ENCODE peak calls at places on chromosomes 16 and 17, in ten cellular contexts. One of them, this sample, is unnamed.
A peak's percentile ranks its signal among the peaks of the same experiment; 100 is the strongest.

GRCh38 chr16:85832578-85833539 is 33.4 kb downstream of the COX4I1 start:
- DNase-seq in MCF 10A: no peak
- DNase-seq in stimulated activated CD4-positive, alpha-beta T cell treated with anti-CD3 and anti-CD28 coated beads, Interleukin-1b, Interleukin-23, amount 100 ng/mL, for 1 hour: no peak
- DNase-seq in epithelial cell of proximal tubule: no peak
- DNase-seq in amygdala: peak; percentile 36
- DNase-seq in HS-5: no peak
- DNase-seq in AG08396: no peak
- DNase-seq in CD8-positive, alpha-beta memory T cell: no peak
- DNase-seq in midbrain: no peak
- DNase-seq in fibroblast of gingiva: no peak
- DNase-seq in this sample: no peak

GRCh38 chr17:75404223-75404738 is 1.2 kb downstream of the GRB2 start:
- DNase-seq in MCF 10A: peak; percentile 82
- DNase-seq in stimulated activated CD4-positive, alpha-beta T cell treated with anti-CD3 and anti-CD28 coated beads, Interleukin-1b, Interleukin-23, amount 100 ng/mL, for 1 hour: no peak
- DNase-seq in epithelial cell of proximal tubule: no peak
- DNase-seq in amygdala: peak; percentile 64
- DNase-seq in HS-5: no peak
- DNase-seq in AG08396: peak; percentile 81
- DNase-seq in CD8-positive, alpha-beta memory T cell: peak; percentile 71
- DNase-seq in midbrain: peak; percentile 68
- DNase-seq in fibroblast of gingiva: peak; percentile 74
- DNase-seq in this sample: peak; percentile 68

GRCh38 chr16:54477766-54478165 is 191.2 kb upstream of the IRX3 start:
- DNase-seq in MCF 10A: no peak
- DNase-seq in stimulated activated CD4-positive, alpha-beta T cell treated with anti-CD3 and anti-CD28 coated beads, Interleukin-1b, Interleukin-23, amount 100 ng/mL, for 1 hour: no peak
- DNase-seq in epithelial cell of proximal tubule: no peak
- DNase-seq in amygdala: no peak
- DNase-seq in HS-5: no peak
- DNase-seq in AG08396: no peak
- DNase-seq in CD8-positive, alpha-beta memory T cell: no peak
- DNase-seq in midbrain: no peak
- DNase-seq in fibroblast of gingiva: no peak
- DNase-seq in this sample: no peak

GRCh38 chr16:47143329-47143676 is 442 bp downstream of the NETO2 start:
- DNase-seq in MCF 10A: peak; percentile 75
- DNase-seq in stimulated activated CD4-positive, alpha-beta T cell treated with anti-CD3 and anti-CD28 coated beads, Interleukin-1b, Interleukin-23, amount 100 ng/mL, for 1 hour: peak; percentile 15
- DNase-seq in epithelial cell of proximal tubule: no peak
- DNase-seq in amygdala: peak; percentile 45
- DNase-seq in HS-5: no peak
- DNase-seq in AG08396: peak; percentile 70
- DNase-seq in CD8-positive, alpha-beta memory T cell: peak; percentile 68
- DNase-seq in midbrain: no peak
- DNase-seq in fibroblast of gingiva: peak; percentile 24
- DNase-seq in this sample: peak; percentile 68

GRCh38 chr17:37667039-37667438 is 23.8 kb upstream of the DDX52 start:
- DNase-seq in MCF 10A: no peak
- DNase-seq in stimulated activated CD4-positive, alpha-beta T cell treated with anti-CD3 and anti-CD28 coated beads, Interleukin-1b, Interleukin-23, amount 100 ng/mL, for 1 hour: no peak
- DNase-seq in epithelial cell of proximal tubule: no peak
- DNase-seq in amygdala: no peak
- DNase-seq in HS-5: no peak
- DNase-seq in AG08396: no peak
- DNase-seq in CD8-positive, alpha-beta memory T cell: no peak
- DNase-seq in midbrain: no peak
- DNase-seq in fibroblast of gingiva: no peak
- DNase-seq in this sample: no peak

GRCh38 chr17:34892864-34893263 is 68.4 kb downstream of the CCT6B start:
- DNase-seq in MCF 10A: no peak
- DNase-seq in stimulated activated CD4-positive, alpha-beta T cell treated with anti-CD3 and anti-CD28 coated beads, Interleukin-1b, Interleukin-23, amount 100 ng/mL, for 1 hour: no peak
- DNase-seq in epithelial cell of proximal tubule: no peak
- DNase-seq in amygdala: peak; percentile 15
- DNase-seq in HS-5: no peak
- DNase-seq in AG08396: peak; percentile 34
- DNase-seq in CD8-positive, alpha-beta memory T cell: no peak
- DNase-seq in midbrain: peak; percentile 1
- DNase-seq in fibroblast of gingiva: no peak
- DNase-seq in this sample: peak; percentile 19

GRCh38 chr17:17505151-17505550 is 9.0 kb upstream of the RASD1 start:
- DNase-seq in MCF 10A: no peak
- DNase-seq in stimulated activated CD4-positive, alpha-beta T cell treated with anti-CD3 and anti-CD28 coated beads, Interleukin-1b, Interleukin-23, amount 100 ng/mL, for 1 hour: no peak
- DNase-seq in epithelial cell of proximal tubule: no peak
- DNase-seq in amygdala: no peak
- DNase-seq in HS-5: no peak
- DNase-seq in AG08396: no peak
- DNase-seq in CD8-positive, alpha-beta memory T cell: no peak
- DNase-seq in midbrain: no peak
- DNase-seq in fibroblast of gingiva: no peak
- DNase-seq in this sample: no peak

GRCh38 chr17:80409626-80410025 is 5.3 kb upstream of the ENDOV start:
- DNase-seq in MCF 10A: no peak
- DNase-seq in stimulated activated CD4-positive, alpha-beta T cell treated with anti-CD3 and anti-CD28 coated beads, Interleukin-1b, Interleukin-23, amount 100 ng/mL, for 1 hour: no peak
- DNase-seq in epithelial cell of proximal tubule: no peak
- DNase-seq in amygdala: no peak
- DNase-seq in HS-5: no peak
- DNase-seq in AG08396: no peak
- DNase-seq in CD8-positive, alpha-beta memory T cell: no peak
- DNase-seq in midbrain: no peak
- DNase-seq in fibroblast of gingiva: no peak
- DNase-seq in this sample: no peak

GRCh38 chr16:84115919-84116719 is 623 bp downstream of the MBTPS1 start:
- DNase-seq in MCF 10A: peak; percentile 52
- DNase-seq in stimulated activated CD4-positive, alpha-beta T cell treated with anti-CD3 and anti-CD28 coated beads, Interleukin-1b, Interleukin-23, amount 100 ng/mL, for 1 hour: no peak
- DNase-seq in epithelial cell of proximal tubule: no peak
- DNase-seq in amygdala: peak; percentile 71
- DNase-seq in HS-5: no peak
- DNase-seq in AG08396: no peak
- DNase-seq in CD8-positive, alpha-beta memory T cell: peak; percentile 77
- DNase-seq in midbrain: peak; percentile 57
- DNase-seq in fibroblast of gingiva: peak; percentile 14
- DNase-seq in this sample: peak; percentile 73

GRCh38 chr16:86033971-86034370 is 135.0 kb downstream of the IRF8 start:
- DNase-seq in MCF 10A: no peak
- DNase-seq in stimulated activated CD4-positive, alpha-beta T cell treated with anti-CD3 and anti-CD28 coated beads, Interleukin-1b, Interleukin-23, amount 100 ng/mL, for 1 hour: no peak
- DNase-seq in epithelial cell of proximal tubule: no peak
- DNase-seq in amygdala: no peak
- DNase-seq in HS-5: no peak
- DNase-seq in AG08396: no peak
- DNase-seq in CD8-positive, alpha-beta memory T cell: no peak
- DNase-seq in midbrain: no peak
- DNase-seq in fibroblast of gingiva: no peak
- DNase-seq in this sample: no peak

GRCh38 chr16:87570938-87571867 is 31.1 kb upstream of the JPH3 start:
- DNase-seq in MCF 10A: peak; percentile 28
- DNase-seq in stimulated activated CD4-positive, alpha-beta T cell treated with anti-CD3 and anti-CD28 coated beads, Interleukin-1b, Interleukin-23, amount 100 ng/mL, for 1 hour: no peak
- DNase-seq in epithelial cell of proximal tubule: no peak
- DNase-seq in amygdala: peak; percentile 33
- DNase-seq in HS-5: no peak
- DNase-seq in AG08396: peak; percentile 89
- DNase-seq in CD8-positive, alpha-beta memory T cell: no peak
- DNase-seq in midbrain: peak; percentile 24
- DNase-seq in fibroblast of gingiva: peak; percentile 62
- DNase-seq in this sample: peak; percentile 57

GRCh38 chr16:13390093-13390985 is 488.9 kb downstream of the SHISA9 start:
- DNase-seq in MCF 10A: no peak
- DNase-seq in stimulated activated CD4-positive, alpha-beta T cell treated with anti-CD3 and anti-CD28 coated beads, Interleukin-1b, Interleukin-23, amount 100 ng/mL, for 1 hour: no peak
- DNase-seq in epithelial cell of proximal tubule: peak; percentile 38
- DNase-seq in amygdala: no peak
- DNase-seq in HS-5: no peak
- DNase-seq in AG08396: no peak
- DNase-seq in CD8-positive, alpha-beta memory T cell: no peak
- DNase-seq in midbrain: no peak
- DNase-seq in fibroblast of gingiva: no peak
- DNase-seq in this sample: no peak

GRCh38 chr17:18992454-18993130 is 12.0 kb downstream of the FAM83G start:
- DNase-seq in MCF 10A: no peak
- DNase-seq in stimulated activated CD4-positive, alpha-beta T cell treated with anti-CD3 and anti-CD28 coated beads, Interleukin-1b, Interleukin-23, amount 100 ng/mL, for 1 hour: no peak
- DNase-seq in epithelial cell of proximal tubule: no peak
- DNase-seq in amygdala: no peak
- DNase-seq in HS-5: no peak
- DNase-seq in AG08396: no peak
- DNase-seq in CD8-positive, alpha-beta memory T cell: peak; percentile 69
- DNase-seq in midbrain: no peak
- DNase-seq in fibroblast of gingiva: no peak
- DNase-seq in this sample: peak; percentile 60

GRCh38 chr17:36592316-36592710 is 634 bp downstream of the DHRS11 start:
- DNase-seq in MCF 10A: no peak
- DNase-seq in stimulated activated CD4-positive, alpha-beta T cell treated with anti-CD3 and anti-CD28 coated beads, Interleukin-1b, Interleukin-23, amount 100 ng/mL, for 1 hour: no peak
- DNase-seq in epithelial cell of proximal tubule: no peak
- DNase-seq in amygdala: no peak
- DNase-seq in HS-5: no peak
- DNase-seq in AG08396: peak; percentile 52
- DNase-seq in CD8-positive, alpha-beta memory T cell: no peak
- DNase-seq in midbrain: no peak
- DNase-seq in fibroblast of gingiva: no peak
- DNase-seq in this sample: peak; percentile 24

GRCh38 chr17:62704381-62704971 is 77.0 kb downstream of the MRC2 start:
- DNase-seq in MCF 10A: peak; percentile 86
- DNase-seq in stimulated activated CD4-positive, alpha-beta T cell treated with anti-CD3 and anti-CD28 coated beads, Interleukin-1b, Interleukin-23, amount 100 ng/mL, for 1 hour: no peak
- DNase-seq in epithelial cell of proximal tubule: no peak
- DNase-seq in amygdala: peak; percentile 39
- DNase-seq in HS-5: no peak
- DNase-seq in AG08396: no peak
- DNase-seq in CD8-positive, alpha-beta memory T cell: peak; percentile 47
- DNase-seq in midbrain: no peak
- DNase-seq in fibroblast of gingiva: peak; percentile 64
- DNase-seq in this sample: no peak

GRCh38 chr17:54007855-54008254 is 185.1 kb downstream of the KIF2B start:
- DNase-seq in MCF 10A: no peak
- DNase-seq in stimulated activated CD4-positive, alpha-beta T cell treated with anti-CD3 and anti-CD28 coated beads, Interleukin-1b, Interleukin-23, amount 100 ng/mL, for 1 hour: no peak
- DNase-seq in epithelial cell of proximal tubule: no peak
- DNase-seq in amygdala: no peak
- DNase-seq in HS-5: no peak
- DNase-seq in AG08396: no peak
- DNase-seq in CD8-positive, alpha-beta memory T cell: no peak
- DNase-seq in midbrain: no peak
- DNase-seq in fibroblast of gingiva: no peak
- DNase-seq in this sample: no peak